ENCODE peak calls at places on chromosomes 13 and 19, in ten cellular contexts. U, G, N, W, H, B, O, R, I and Y are unnamed samples.

GRCh38 chr19:18657590-18658365 is 20.9 kb downstream of the KLHL26 start:
- DNase-seq in U (no peak), G (no peak), N (no peak), W (peak; percentile 88), H (peak; percentile 80), B (peak; percentile 97), O (peak; percentile 78), R (peak; percentile 75), I (no peak), Y (no peak)

GRCh38 chr13:20126460-20127262 is 34.2 kb downstream of the GJA3 start:
- DNase-seq in U (no peak), G (no peak), N (no peak), W (no peak), H (no peak), B (no peak), O (no peak), R (no peak), I (no peak), Y (no peak)

GRCh38 chr13:63291701-63292100 is 1876.1 kb upstream of the PCDH20 start:
- DNase-seq in U (no peak), G (no peak), N (no peak), W (no peak), H (no peak), B (no peak), O (no peak), R (no peak), I (no peak), Y (no peak)

GRCh38 chr19:46373573-46374359 is 26.9 kb downstream of the PPP5C start:
- DNase-seq in U (no peak), G (peak; percentile 51), N (no peak), W (peak; percentile 98), H (no peak), B (no peak), O (peak; percentile 80), R (peak; percentile 85), I (no peak), Y (peak; percentile 96)

GRCh38 chr19:12985049-12985776 is 10.1 kb upstream of the NFIX start:
- DNase-seq in U (no peak), G (peak; percentile 46), N (peak; percentile 70), W (peak; percentile 90), H (no peak), B (no peak), O (no peak), R (peak; percentile 67), I (no peak), Y (no peak)

GRCh38 chr19:39917561-39918182 is 16.8 kb downstream of the FCGBP start:
- DNase-seq in U (no peak), G (no peak), N (no peak), W (no peak), H (no peak), B (no peak), O (no peak), R (no peak), I (no peak), Y (no peak)

GRCh38 chr19:38684862-38685665 is 37.6 kb downstream of the ACTN4 start:
- DNase-seq in U (no peak), G (no peak), N (no peak), W (no peak), H (no peak), B (no peak), O (no peak), R (no peak), I (no peak), Y (no peak)

GRCh38 chr19:18278521-18279265 is 2.7 kb downstream of the JUND start:
- DNase-seq in U (peak; percentile 41), G (no peak), N (no peak), W (no peak), H (no peak), B (peak; percentile 39), O (peak; percentile 43), R (no peak), I (no peak), Y (no peak)

DNA sequence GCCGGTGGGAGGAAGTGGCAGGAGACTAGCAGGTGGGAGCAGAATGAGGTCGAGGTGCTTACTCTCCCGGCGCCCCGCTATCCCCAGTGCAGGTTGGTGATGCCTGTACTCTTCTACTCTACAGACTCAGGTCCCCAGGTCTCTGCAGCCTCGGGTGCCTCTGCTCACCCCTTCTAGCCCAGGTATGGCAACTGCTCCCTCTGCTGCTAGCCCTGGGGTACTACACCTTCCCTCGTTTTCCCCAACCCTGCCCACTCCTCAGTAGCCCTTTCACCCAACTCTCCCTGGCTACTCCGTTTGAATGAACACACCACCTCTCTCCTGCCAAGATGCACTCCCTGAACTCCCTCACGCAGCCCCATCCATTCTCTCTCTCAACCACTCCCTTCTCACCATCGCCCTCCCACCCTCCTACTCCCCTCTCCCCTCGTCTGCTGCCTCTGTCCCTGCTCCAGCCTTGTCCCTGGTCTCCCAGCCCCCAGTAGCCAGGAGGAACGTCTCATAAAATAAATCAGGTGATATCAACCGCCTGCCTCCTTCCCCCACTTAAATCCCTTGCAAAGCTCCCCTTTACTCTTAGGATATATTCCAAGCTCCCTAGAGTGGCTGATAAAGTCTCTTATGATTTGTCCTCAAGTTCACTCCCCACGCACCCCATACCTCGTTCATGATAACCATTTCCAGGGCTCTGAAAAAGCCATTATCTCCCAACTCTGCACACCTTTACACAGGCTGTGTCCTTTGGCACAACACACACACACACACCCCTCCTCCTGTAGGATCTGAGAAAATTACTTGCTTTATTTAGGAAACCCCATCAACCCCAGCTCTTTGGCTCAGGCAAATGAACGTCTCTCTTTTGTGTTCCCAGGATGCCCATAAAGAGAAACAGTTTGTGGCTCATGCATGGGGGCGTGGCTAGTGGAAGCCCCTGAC is 8.2 kb upstream of the MEIS3 start:
- DNase-seq in U (peak; percentile 76), G (no peak), N (peak; percentile 44), W (peak; percentile 73), H (peak; percentile 81), B (peak; percentile 68), O (peak; percentile 92), R (peak; percentile 40), I (peak; percentile 62), Y (peak; percentile 37)
- H3K27ac ChIP-seq in U (peak overlapping the region; percentile 49), G (no peak overlapping the region), N (peak overlapping the region; percentile 59), W (no peak overlapping the region), H (peak overlapping the region; percentile 80), B (peak overlapping the region; percentile 93), O (peak overlapping the region; percentile 39), R (no peak overlapping the region), I (no peak overlapping the region), Y (no peak overlapping the region)

GRCh38 chr19:49061000-49061399 is 3.5 kb upstream of the CGB7 start:
- DNase-seq in U (no peak), G (no peak), N (no peak), W (no peak), H (no peak), B (no peak), O (no peak), R (no peak), I (no peak), Y (no peak)

GRCh38 chr19:49057636-49058234 is at the start of gene CGB7:
- DNase-seq in U (no peak), G (no peak), N (no peak), W (peak; percentile 86), H (peak; percentile 73), B (peak; percentile 59), O (peak; percentile 91), R (peak; percentile 78), I (no peak), Y (no peak)

GRCh38 chr19:49058592-49058991 is 1.0 kb upstream of the CGB7 start:
- DNase-seq in U (peak; percentile 13), G (no peak), N (no peak), W (no peak), H (no peak), B (peak; percentile 33), O (no peak), R (no peak), I (no peak), Y (no peak)

GRCh38 chr19:49059056-49059455 is 1.5 kb upstream of the CGB7 start:
- DNase-seq in U (no peak), G (no peak), N (no peak), W (no peak), H (no peak), B (no peak), O (no peak), R (no peak), I (no peak), Y (no peak)

GRCh38 chr19:49056101-49056901 is 1.2 kb downstream of the CGB7 start:
- DNase-seq in U (peak; percentile 27), G (no peak), N (peak; percentile 34), W (peak; percentile 84), H (peak; percentile 28), B (peak; percentile 47), O (peak; percentile 76), R (peak; percentile 55), I (no peak), Y (peak; percentile 68)
- TF ChIP-seq CTCF in U (no peak), G (peak; percentile 47), N (peak; percentile 12), W (peak; percentile 19), H (no peak), B (peak; percentile 31), O (peak; percentile 34), R (peak; percentile 56), I (no peak), Y (peak; percentile 33)

GRCh38 chr13:96089139-96089538 is 768 bp upstream of the HS6ST3 start:
- DNase-seq in U (no peak), G (no peak), N (no peak), W (no peak), H (no peak), B (no peak), O (no peak), R (no peak), I (no peak), Y (no peak)

GRCh38 chr13:96091932-96092253 is 2.0 kb downstream of the HS6ST3 start:
- DNase-seq in U (no peak), G (no peak), N (no peak), W (no peak), H (no peak), B (no peak), O (no peak), R (no peak), I (no peak), Y (no peak)

GRCh38 chr13:96091164-96091931 is 1.4 kb downstream of the HS6ST3 start:
- DNase-seq in U (no peak), G (no peak), N (no peak), W (peak; percentile 68), H (peak; percentile 33), B (peak; percentile 7), O (peak; percentile 67), R (peak; percentile 14), I (no peak), Y (no peak)

GRCh38 chr13:96090240-96091101 is 564 bp downstream of the HS6ST3 start:
- DNase-seq in U (no peak), G (no peak), N (no peak), W (peak; percentile 74), H (peak; percentile 17), B (peak; percentile 11), O (peak; percentile 68), R (peak; percentile 13), I (no peak), Y (no peak)

GRCh38 chr13:96089749-96090239 is at the start of gene HS6ST3:
- DNase-seq in U (no peak), G (no peak), N (peak; percentile 10), W (peak; percentile 65), H (peak; percentile 20), B (peak; percentile 10), O (peak; percentile 75), R (peak; percentile 28), I (no peak), Y (no peak)
- H3K4me1 ChIP-seq in U (no peaks in the 10 kb centered on the region), G (peaks cover 9% of the 10 kb centered on the region), N (peaks cover 8% of the 10 kb centered on the region), W (no peaks in the 10 kb centered on the region), H (no peaks in the 10 kb centered on the region), B (no peaks in the 10 kb centered on the region), O (peaks cover 17% of the 10 kb centered on the region), R (peaks cover 18% of the 10 kb centered on the region), I (no peaks in the 10 kb centered on the region), Y (no peaks in the 10 kb centered on the region)

DNA sequence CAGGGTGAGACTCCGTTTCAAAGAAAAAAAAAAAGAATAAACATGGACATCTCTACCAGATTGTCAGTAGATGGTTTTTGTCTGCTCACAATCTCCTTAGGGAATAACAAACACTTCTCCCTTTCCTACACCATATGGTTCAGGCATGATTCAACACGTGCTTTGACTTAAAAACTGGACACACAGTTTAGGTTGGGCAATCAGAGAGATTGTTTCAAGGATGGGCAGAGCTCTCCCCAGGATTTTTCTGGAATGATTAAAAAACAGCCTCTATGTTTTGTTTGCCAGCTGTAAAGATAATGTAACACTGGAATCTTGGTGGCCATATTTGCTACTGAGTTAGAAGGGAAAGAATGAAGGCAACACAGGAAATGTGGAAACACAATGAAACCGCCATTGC is 150.1 kb upstream of the TSC22D1 start:
- DNase-seq in U (no peak), G (no peak), N (no peak), W (no peak), H (no peak), B (peak; percentile 97), O (no peak), R (no peak), I (no peak), Y (peak; percentile 75)
- H3K27ac ChIP-seq in U (no peak overlapping the region), G (no peak overlapping the region), N (no peak overlapping the region), W (no peak overlapping the region), H (no peak overlapping the region), B (no peak overlapping the region), O (no peak overlapping the region), R (no peak overlapping the region), I (no peak overlapping the region), Y (peak overlapping the region; percentile 63)